ENCODE peak calls at places on chromosomes 16 and 17, in eight cellular contexts. D is WERI-Rb-1, N is neural progenitor cell, M is ovary, C is tibial nerve, L is hepatocyte, J is tibial artery, Z is aorta. F is an unnamed sample.

GRCh38 chr16:53692146-53692545 is 11.5 kb downstream of the RPGRIP1L start:
- DNase-seq in D (no peak), N (peak; percentile 29), M (no peak), C (no peak), L (peak; percentile 24), J (no peak), Z (no peak), F (peak; percentile 30)

GRCh38 chr17:64281962-64282752 is 19.1 kb upstream of the TEX2 start:
- DNase-seq in D (peak; percentile 73), N (peak; percentile 87), M (peak; percentile 61), C (no peak), L (peak; percentile 87), J (no peak), Z (no peak), F (peak; percentile 42)

GRCh38 chr16:77499373-77500285 is 64.8 kb upstream of the ADAMTS18 start:
- DNase-seq in D (no peak), N (no peak), M (peak; percentile 19), C (peak; percentile 15), L (peak; percentile 59), J (peak; percentile 76), Z (no peak), F (no peak)

GRCh38 chr16:2702438-2702825 is 17.6 kb downstream of the PRSS27 start:
- DNase-seq in D (no peak), N (no peak), M (no peak), C (no peak), L (no peak), J (no peak), Z (no peak), F (no peak)

GRCh38 chr17:34287858-34288257 is 2.3 kb downstream of the CCL11 start:
- DNase-seq in D (no peak), N (no peak), M (no peak), C (no peak), L (no peak), J (no peak), Z (no peak), F (no peak)

GRCh38 chr16:7440886-7441400 is 108.3 kb downstream of the RBFOX1 start:
- DNase-seq in D (no peak), N (no peak), M (no peak), C (no peak), L (no peak), J (no peak), Z (no peak), F (no peak)

GRCh38 chr16:67917852-67918236 is 13.8 kb downstream of the CTRL start:
- DNase-seq in D (no peak), N (no peak), M (no peak), C (no peak), L (peak; percentile 77), J (no peak), Z (no peak), F (no peak)

GRCh38 chr17:850086-850827 is 68.1 kb downstream of the MRM3 start:
- DNase-seq in D (no peak), N (no peak), M (no peak), C (no peak), L (no peak), J (peak; percentile 51), Z (no peak), F (no peak)

GRCh38 chr17:78526231-78527025 is 50.8 kb downstream of the DNAH17 start:
- DNase-seq in D (peak; percentile 89), N (peak; percentile 39), M (no peak), C (no peak), L (no peak), J (no peak), Z (peak; percentile 70), F (no peak)

GRCh38 chr17:65074778-65075250 is 18.3 kb upstream of the GNA13 start:
- DNase-seq in D (no peak), N (no peak), M (peak; percentile 83), C (no peak), L (peak; percentile 72), J (no peak), Z (no peak), F (no peak)

GRCh38 chr17:10871914-10872313 is 34.0 kb upstream of the PIRT start:
- DNase-seq in D (no peak), N (no peak), M (no peak), C (no peak), L (no peak), J (no peak), Z (no peak), F (no peak)

GRCh38 chr16:89121691-89122321 is 28.2 kb downstream of the ACSF3 start:
- DNase-seq in D (no peak), N (no peak), M (no peak), C (no peak), L (no peak), J (no peak), Z (peak; percentile 53), F (no peak)

GRCh38 chr16:89120921-89121351 is 27.3 kb downstream of the ACSF3 start:
- DNase-seq in D (no peak), N (no peak), M (no peak), C (no peak), L (no peak), J (no peak), Z (peak; percentile 71), F (no peak)

GRCh38 chr16:89123831-89124100 is 30.1 kb downstream of the ACSF3 start:
- DNase-seq in D (no peak), N (no peak), M (peak; percentile 7), C (no peak), L (no peak), J (no peak), Z (peak; percentile 52), F (no peak)

GRCh38 chr16:89123001-89123830 is 29.6 kb downstream of the ACSF3 start:
- DNase-seq in D (no peak), N (no peak), M (peak; percentile 19), C (no peak), L (no peak), J (no peak), Z (peak; percentile 67), F (no peak)

DNA sequence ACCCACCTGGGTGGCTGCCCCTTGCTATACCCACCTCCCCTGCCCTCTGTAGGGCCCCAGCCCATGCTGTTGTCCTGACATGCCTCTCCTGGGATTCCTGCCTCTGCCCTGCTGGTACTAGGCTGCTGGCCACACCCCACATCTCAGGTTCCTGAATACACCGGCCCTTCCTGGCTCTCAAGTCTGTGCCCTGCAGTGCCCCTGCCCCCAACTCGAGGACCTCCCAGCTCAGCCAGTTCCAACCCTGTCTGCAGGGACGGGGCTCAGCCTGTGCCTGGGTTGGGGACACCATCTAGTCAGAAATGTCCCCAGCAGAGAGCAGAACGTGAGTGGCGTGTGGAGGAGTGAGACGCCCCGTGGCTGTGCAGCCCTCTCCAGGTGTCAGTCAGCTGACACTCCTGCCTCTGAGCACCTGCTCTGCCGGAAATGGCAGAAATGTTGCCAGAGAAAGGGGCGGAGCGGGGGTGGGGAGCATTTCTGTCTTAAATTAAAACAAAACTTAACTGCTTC is 28.7 kb downstream of the ACSF3 start:
- DNase-seq in D (no peak), N (no peak), M (no peak), C (no peak), L (no peak), J (no peak), Z (peak; percentile 67), F (no peak)
- H3K36me3 ChIP-seq in D (no peaks in the 10 kb centered on the region), N (no peaks in the 10 kb centered on the region), M (no peaks in the 10 kb centered on the region), C (peaks cover 93% of the 10 kb centered on the region), L (no peaks in the 10 kb centered on the region), J (peaks cover 89% of the 10 kb centered on the region), Z (peaks cover 8% of the 10 kb centered on the region), F (no peaks in the 10 kb centered on the region)

GRCh38 chr17:4173771-4174170 is 30.8 kb downstream of the CYB5D2 start:
- DNase-seq in D (no peak), N (no peak), M (no peak), C (no peak), L (no peak), J (no peak), Z (peak; percentile 36), F (no peak)

GRCh38 chr17:4175921-4176802 is 33.2 kb downstream of the CYB5D2 start:
- DNase-seq in D (no peak), N (no peak), M (no peak), C (no peak), L (no peak), J (no peak), Z (peak; percentile 61), F (no peak)

GRCh38 chr17:4172356-4172755 is 29.4 kb downstream of the CYB5D2 start:
- DNase-seq in D (no peak), N (no peak), M (no peak), C (no peak), L (no peak), J (no peak), Z (peak; percentile 61), F (no peak)

GRCh38 chr17:4176803-4177472 is 33.9 kb downstream of the CYB5D2 start:
- DNase-seq in D (no peak), N (no peak), M (peak; percentile 9), C (no peak), L (no peak), J (no peak), Z (peak; percentile 36), F (no peak)

GRCh38 chr17:4174556-4174955 is 31.6 kb downstream of the CYB5D2 start:
- DNase-seq in D (no peak), N (no peak), M (no peak), C (no peak), L (no peak), J (no peak), Z (peak; percentile 5), F (no peak)
- H3K27ac ChIP-seq in D (no peak overlapping the region), N (no peak overlapping the region), M (no peak overlapping the region), C (no peak overlapping the region), L (no peak overlapping the region), J (no peak overlapping the region), Z (no peak overlapping the region), F (no peak overlapping the region)

DNA sequence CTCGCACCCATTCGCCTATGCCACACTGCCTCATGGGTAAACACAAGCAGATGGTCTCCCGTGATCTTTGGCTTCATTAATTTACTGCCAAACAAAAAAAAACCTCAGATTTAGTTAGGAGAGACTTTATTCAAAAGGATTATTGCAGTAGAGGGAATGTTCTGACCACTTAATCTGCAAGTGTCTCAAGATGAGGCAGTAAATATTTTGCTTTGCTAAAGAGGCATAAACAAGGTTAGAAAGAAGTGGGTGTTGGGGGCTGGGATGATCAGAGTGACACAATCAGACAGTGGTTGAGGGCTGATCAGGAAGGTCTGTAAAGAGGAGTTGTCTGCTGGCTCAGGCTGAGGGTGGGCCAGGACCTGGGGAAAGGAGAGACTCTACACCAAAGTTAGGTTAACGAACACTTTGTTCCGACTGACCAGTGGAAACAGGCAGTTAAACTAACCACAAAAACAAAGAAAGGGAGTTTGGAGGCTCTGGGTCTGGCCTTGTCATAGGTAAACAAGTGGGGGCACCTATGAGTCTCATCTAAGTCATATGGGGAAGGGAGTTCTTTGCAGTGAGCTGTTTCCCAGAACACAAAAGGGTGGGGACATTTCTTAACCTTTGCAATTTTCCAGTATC is 28.5 kb downstream of the HSD17B2 start:
- DNase-seq in D (no peak), N (no peak), M (no peak), C (no peak), L (no peak), J (no peak), Z (no peak), F (no peak)
- H3K36me3 ChIP-seq in D (no peaks in the 10 kb centered on the region), N (no peaks in the 10 kb centered on the region), M (no peaks in the 10 kb centered on the region), C (no peaks in the 10 kb centered on the region), L (no peaks in the 10 kb centered on the region), J (no peaks in the 10 kb centered on the region), Z (no peaks in the 10 kb centered on the region), F (peaks cover 4% of the 10 kb centered on the region)

DNA sequence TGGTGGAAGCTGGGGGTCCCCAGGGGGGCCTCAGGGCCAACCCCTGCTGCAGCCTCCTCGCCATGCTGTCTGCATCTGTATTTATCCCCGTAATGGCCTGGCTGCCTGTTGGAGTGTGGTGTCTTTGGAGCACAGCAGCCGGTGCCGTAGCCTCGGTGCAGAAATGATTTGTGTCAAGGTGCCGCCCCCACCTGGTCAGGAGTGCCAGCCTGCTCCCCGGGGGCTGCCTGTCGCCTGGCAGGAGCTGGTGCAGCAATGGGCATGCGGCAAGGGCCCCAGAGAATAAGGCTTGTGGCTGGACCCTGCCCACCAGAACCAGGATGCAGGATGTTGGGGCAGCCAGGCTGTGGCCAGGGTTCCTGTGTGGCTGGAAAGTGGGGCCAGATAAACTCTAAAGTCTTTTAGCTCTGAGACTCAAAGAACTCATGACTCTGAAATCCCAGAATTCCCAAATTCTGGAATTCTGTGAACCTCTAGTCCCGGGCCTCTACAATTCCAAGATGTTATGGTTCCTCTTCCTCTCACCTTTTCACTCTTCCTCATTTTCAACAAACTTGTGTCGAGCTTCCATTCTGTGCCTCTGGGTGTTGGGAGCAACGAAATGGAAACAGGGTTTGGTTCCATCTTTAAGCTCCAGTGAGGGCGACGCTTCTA is 5.9 kb downstream of the CPNE2 start:
- DNase-seq in D (no peak), N (no peak), M (no peak), C (no peak), L (no peak), J (no peak), Z (no peak), F (no peak)
- H3K27ac ChIP-seq in D (no peak overlapping the region), N (no peak overlapping the region), M (no peak overlapping the region), C (no peak overlapping the region), L (no peak overlapping the region), J (no peak overlapping the region), Z (no peak overlapping the region), F (no peak overlapping the region)

F was measured in SK-N-MC.